ENCODE peak calls at places on chromosomes 11 and 22, in ten cellular contexts. S, Z, Q, D, M, F, W, H, C and G are unnamed samples.

GRCh38 chr11:272195-272930 is 5.8 kb upstream of the NLRP6 start:
- DNase-seq in S (no peak), Z (no peak), Q (no peak), D (no peak), M (no peak), F (no peak), W (no peak), H (no peak), C (no peak), G (peak; percentile 86)

GRCh38 chr11:120996973-120997372 is 26.9 kb upstream of the TBCEL start:
- DNase-seq in S (no peak), Z (no peak), Q (no peak), D (no peak), M (no peak), F (no peak), W (no peak), H (no peak), C (no peak), G (no peak)

GRCh38 chr22:24406322-24407277 is 20.8 kb upstream of the ADORA2A start:
- DNase-seq in S (no peak), Z (peak; percentile 5), Q (peak; percentile 39), D (no peak), M (no peak), F (no peak), W (no peak), H (no peak), C (no peak), G (no peak)

GRCh38 chr11:110022548-110022947 is 70.6 kb upstream of the ZC3H12C start:
- DNase-seq in S (peak; percentile 25), Z (no peak), Q (no peak), D (no peak), M (no peak), F (no peak), W (no peak), H (no peak), C (no peak), G (no peak)

GRCh38 chr11:41612415-41612814 is 153.0 kb upstream of the LRRC4C start:
- DNase-seq in S (no peak), Z (no peak), Q (no peak), D (no peak), M (no peak), F (no peak), W (no peak), H (no peak), C (no peak), G (no peak)

GRCh38 chr11:129280027-129280811 is 88.1 kb upstream of the ARHGAP32 start:
- DNase-seq in S (peak; percentile 65), Z (peak; percentile 36), Q (no peak), D (no peak), M (no peak), F (no peak), W (no peak), H (no peak), C (no peak), G (no peak)

GRCh38 chr11:83713701-83714100 is 427.5 kb upstream of the CCDC90B start:
- DNase-seq in S (peak; percentile 3), Z (peak; percentile 40), Q (no peak), D (no peak), M (peak; percentile 71), F (peak; percentile 34), W (no peak), H (no peak), C (no peak), G (no peak)

GRCh38 chr22:29128891-29129643 is 56.2 kb downstream of the KREMEN1 start:
- DNase-seq in S (peak; percentile 62), Z (no peak), Q (no peak), D (no peak), M (no peak), F (no peak), W (no peak), H (no peak), C (peak; percentile 69), G (no peak)

GRCh38 chr11:32002311-32002710 is 88.6 kb upstream of the RCN1 start:
- DNase-seq in S (no peak), Z (no peak), Q (no peak), D (no peak), M (no peak), F (no peak), W (no peak), H (no peak), C (no peak), G (no peak)

GRCh38 chr11:119676461-119677020 is 52.5 kb downstream of the NECTIN1 start:
- DNase-seq in S (peak; percentile 57), Z (no peak), Q (no peak), D (no peak), M (no peak), F (no peak), W (no peak), H (peak; percentile 58), C (no peak), G (no peak)

GRCh38 chr22:43891360-43892182 is at the start of gene PNPLA5:
- DNase-seq in S (peak; percentile 38), Z (no peak), Q (no peak), D (no peak), M (no peak), F (no peak), W (no peak), H (no peak), C (no peak), G (no peak)

GRCh38 chr11:61917357-61918109 is at the start of gene RAB3IL1:
- DNase-seq in S (no peak), Z (peak; percentile 65), Q (peak; percentile 86), D (peak; percentile 88), M (peak; percentile 66), F (peak; percentile 56), W (peak; percentile 30), H (peak; percentile 20), C (peak; percentile 92), G (peak; percentile 74)

GRCh38 chr11:98561877-98562395 is 458.8 kb upstream of the CNTN5 start:
- DNase-seq in S (no peak), Z (no peak), Q (no peak), D (no peak), M (no peak), F (no peak), W (no peak), H (no peak), C (no peak), G (no peak)

GRCh38 chr22:35343664-35344550 is 37.0 kb upstream of the HMOX1 start:
- DNase-seq in S (no peak), Z (no peak), Q (no peak), D (peak; percentile 54), M (no peak), F (no peak), W (no peak), H (no peak), C (no peak), G (no peak)

GRCh38 chr11:7031346-7031957 is 11.2 kb downstream of the NLRP14 start:
- DNase-seq in S (no peak), Z (no peak), Q (no peak), D (no peak), M (no peak), F (no peak), W (no peak), H (no peak), C (no peak), G (no peak)
- H3K9me3 ChIP-seq in S (no peaks in the 10 kb centered on the region), Z (no peaks in the 10 kb centered on the region), Q (no peaks in the 10 kb centered on the region), D (no peaks in the 10 kb centered on the region), M (no peaks in the 10 kb centered on the region), F (no peaks in the 10 kb centered on the region), W (no peaks in the 10 kb centered on the region), H (no peaks in the 10 kb centered on the region), C (no peaks in the 10 kb centered on the region), G (no peaks in the 10 kb centered on the region)

GRCh38 chr11:6630632-6631291 is 11.5 kb upstream of the TPP1 start:
- DNase-seq in S (no peak), Z (no peak), Q (no peak), D (no peak), M (no peak), F (no peak), W (no peak), H (no peak), C (no peak), G (no peak)
- H3K27ac ChIP-seq in S (no peak overlapping the region), Z (no peak overlapping the region), Q (no peak overlapping the region), D (no peak overlapping the region), M (no peak overlapping the region), F (no peak overlapping the region), W (no peak overlapping the region), H (no peak overlapping the region), C (no peak overlapping the region), G (no peak overlapping the region)

DNA sequence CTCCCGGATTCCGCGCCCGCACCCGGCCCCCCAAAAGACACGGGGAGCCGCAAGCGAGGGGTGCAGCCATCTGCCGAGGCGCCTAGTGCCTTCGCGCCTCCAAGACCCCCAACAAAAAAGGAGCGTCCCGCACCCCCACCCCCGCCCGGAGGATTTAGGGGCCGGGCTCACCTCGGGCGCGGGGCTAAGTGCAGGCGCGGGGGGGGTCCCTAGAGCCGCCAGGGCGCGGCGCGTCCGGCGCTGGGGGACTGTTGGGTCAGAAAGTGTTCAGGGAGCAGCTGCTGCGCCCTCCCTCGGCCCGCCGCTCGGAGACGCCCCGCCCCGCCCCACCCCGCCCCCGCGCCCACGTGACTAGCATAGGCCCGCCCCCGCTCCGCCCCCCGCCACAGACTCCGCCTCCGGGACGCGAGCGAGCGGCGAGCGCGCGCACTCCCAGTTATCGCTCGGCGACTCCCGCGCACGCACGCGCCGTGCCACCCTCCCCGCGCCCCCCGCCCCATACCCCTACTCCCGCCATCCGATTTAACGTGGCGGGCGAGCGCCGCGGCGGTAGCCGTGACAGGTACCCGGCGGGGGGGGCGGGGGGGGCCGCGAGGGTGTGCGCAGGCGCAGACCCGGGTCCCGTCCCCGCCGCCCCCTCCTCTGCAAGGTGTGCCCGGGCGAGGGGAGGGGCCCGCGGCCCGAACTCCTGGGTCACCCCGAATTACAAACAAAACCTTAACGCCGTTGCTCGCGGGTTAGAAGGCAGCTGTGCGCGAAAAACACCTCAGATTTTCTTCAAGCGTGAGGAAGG is 56.2 kb downstream of the KCNJ4 start:
- DNase-seq in S (peak; percentile 63), Z (peak; percentile 84), Q (peak; percentile 92), D (peak; percentile 95), M (peak; percentile 96), F (peak; percentile 92), W (peak; percentile 78), H (peak; percentile 42), C (peak; percentile 91), G (peak; percentile 88)
- TF ChIP-seq POLR2A in S (peak; percentile 66), Z (peak; percentile 53), Q (peak; percentile 46), D (peak; percentile 85), M (peak; percentile 81), F (no peak), W (peak; percentile 28), H (no peak), C (peak; percentile 63), G (peak; percentile 75)

GRCh38 chr11:134679592-134679991 is 267.6 kb upstream of the B3GAT1 start:
- DNase-seq in S (no peak), Z (no peak), Q (no peak), D (no peak), M (no peak), F (no peak), W (no peak), H (no peak), C (no peak), G (no peak)

GRCh38 chr11:134678152-134678551 is 266.1 kb upstream of the B3GAT1 start:
- DNase-seq in S (no peak), Z (no peak), Q (no peak), D (no peak), M (no peak), F (no peak), W (no peak), H (no peak), C (peak; percentile 65), G (no peak)

GRCh38 chr11:134677338-134677948 is 265.4 kb upstream of the B3GAT1 start:
- DNase-seq in S (no peak), Z (no peak), Q (no peak), D (no peak), M (no peak), F (no peak), W (no peak), H (no peak), C (peak; percentile 54), G (no peak)

GRCh38 chr11:134676516-134677287 is 264.7 kb upstream of the B3GAT1 start:
- DNase-seq in S (no peak), Z (no peak), Q (no peak), D (no peak), M (no peak), F (no peak), W (no peak), H (no peak), C (peak; percentile 80), G (no peak)

GRCh38 chr11:134678744-134679143 is 266.7 kb upstream of the B3GAT1 start:
- DNase-seq in S (no peak), Z (no peak), Q (no peak), D (no peak), M (no peak), F (no peak), W (no peak), H (no peak), C (peak; percentile 80), G (no peak)
- H3K9me3 ChIP-seq in S (peaks cover 45% of the 10 kb centered on the region), Z (no peaks in the 10 kb centered on the region), Q (no peaks in the 10 kb centered on the region), D (no peaks in the 10 kb centered on the region), M (no peaks in the 10 kb centered on the region), F (no peaks in the 10 kb centered on the region), W (no peaks in the 10 kb centered on the region), H (peaks cover 2% of the 10 kb centered on the region), C (no peaks in the 10 kb centered on the region), G (no peaks in the 10 kb centered on the region)